ENCODE peak calls at places on chromosomes 3 and 15, in five cellular contexts. U is AG04450; F is cardiac muscle cell; V is CD4-positive, CD25-positive, alpha-beta regulatory T cell; J is bronchial epithelial cell. L is an unnamed sample.

GRCh38 chr15:80010131-80010673 is 39.2 kb upstream of the BCL2A1 start:
- DNase-seq in U (no peak), F (peak), V (no peak), J (peak), L (no peak)

GRCh38 chr3:98564282-98565005 is 29.0 kb downstream of the CPOX start:
- DNase-seq in U (no peak), F (no peak), V (peak), J (no peak), L (no peak)

GRCh38 chr3:191470543-191470942 is 9.6 kb downstream of the PYDC2 start:
- DNase-seq in U (no peak), F (peak), V (no peak), J (no peak), L (no peak)

GRCh38 chr3:73192036-73192738 is 130.7 kb downstream of the EBLN2 start:
- DNase-seq in U (no peak), F (no peak), V (no peak), J (no peak), L (peak)

GRCh38 chr3:56314842-56315241 is 153.4 kb downstream of the ERC2 start:
- DNase-seq in U (no peak), F (peak), V (no peak), J (peak), L (no peak)

GRCh38 chr15:80773122-80773551 is 6.0 kb upstream of the CEMIP start:
- DNase-seq in U (no peak), F (no peak), V (no peak), J (peak), L (peak)

GRCh38 chr3:134409041-134409440 is 34.8 kb upstream of the AMOTL2 start:
- DNase-seq in U (no peak), F (no peak), V (no peak), J (no peak), L (no peak)

GRCh38 chr3:139309880-139310279 is 33.9 kb upstream of the MRPS22 start:
- DNase-seq in U (no peak), F (peak), V (no peak), J (no peak), L (no peak)

GRCh38 chr3:57805674-57806073 is 49.6 kb downstream of the SLMAP start:
- DNase-seq in U (peak), F (peak), V (no peak), J (peak), L (no peak)

GRCh38 chr3:3603351-3603750 is 195.9 kb upstream of the LRRN1 start:
- DNase-seq in U (no peak), F (no peak), V (no peak), J (no peak), L (no peak)

GRCh38 chr3:117610156-117610555 is 900.6 kb downstream of the TUSC7 start:
- DNase-seq in U (no peak), F (no peak), V (no peak), J (no peak), L (no peak)

GRCh38 chr15:69034352-69034751 is 19.9 kb downstream of the NOX5 start:
- DNase-seq in U (peak), F (peak), V (no peak), J (peak), L (no peak)

GRCh38 chr3:177905895-177906511 is 630.2 kb upstream of the KCNMB2 start:
- DNase-seq in U (peak), F (peak), V (no peak), J (peak), L (no peak)

GRCh38 chr3:15645740-15646490 is 44.4 kb downstream of the BTD start:
- DNase-seq in U (no peak), F (peak), V (no peak), J (peak), L (no peak)
- H3K4me3 ChIP-seq in U (no peak), F (no peak), V (no peak), J (no peak), L (no peak)

GRCh38 chr15:77796046-77796729 is 163.5 kb upstream of the LINGO1 start:
- DNase-seq in U (no peak), F (no peak), V (no peak), J (no peak), L (no peak)
- H3K4me3 ChIP-seq in U (no peak), F (no peak), V (no peak), J (no peak), L (no peak)

GRCh38 chr3:129605593-129606521 is 619 bp downstream of the PLXND1 start:
- DNase-seq in U (no peak), F (peak), V (no peak), J (no peak), L (peak)

GRCh38 chr3:129606522-129607390 is at the start of gene PLXND1:
- DNase-seq in U (no peak), F (peak), V (peak), J (no peak), L (peak)

GRCh38 chr3:129604223-129604941 is 2.1 kb downstream of the PLXND1 start:
- DNase-seq in U (no peak), F (no peak), V (no peak), J (no peak), L (no peak)

GRCh38 chr3:129603561-129603942 is 2.9 kb downstream of the PLXND1 start:
- DNase-seq in U (no peak), F (no peak), V (no peak), J (no peak), L (no peak)

GRCh38 chr3:129604942-129605592 is 1.4 kb downstream of the PLXND1 start:
- DNase-seq in U (no peak), F (peak), V (no peak), J (no peak), L (no peak)
- H3K4me3 ChIP-seq in U (peak), F (peak), V (no peak), J (no peak), L (peak)

GRCh38 chr3:136929984-136930671 is 27.7 kb upstream of the IL20RB start:
- DNase-seq in U (no peak), F (peak), V (no peak), J (peak), L (no peak)
- H3K4me3 ChIP-seq in U (no peak), F (no peak), V (no peak), J (peak), L (no peak)

DNA sequence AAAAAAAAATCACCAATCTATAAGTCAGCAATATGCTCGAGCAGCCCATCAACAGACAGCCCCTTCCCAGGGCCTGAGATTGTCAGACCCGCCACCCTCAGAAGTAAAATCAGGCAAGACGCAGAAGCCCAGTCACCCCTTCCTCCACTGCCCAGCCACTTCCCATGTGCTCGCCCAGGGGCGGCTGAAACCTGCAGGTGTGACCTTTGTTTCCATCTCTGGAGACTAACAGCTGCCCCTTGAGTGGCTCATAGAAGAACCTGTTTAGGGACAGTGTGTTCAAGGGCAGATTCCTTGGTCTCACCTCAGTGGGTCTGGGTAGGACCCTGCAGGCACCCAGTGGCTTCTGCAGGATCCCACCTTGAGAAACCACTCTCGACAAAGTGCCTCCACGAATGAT is 105.6 kb downstream of the MYLK start:
- DNase-seq in U (no peak), F (no peak), V (no peak), J (no peak), L (no peak)
- H3K4me3 ChIP-seq in U (no peak), F (no peak), V (no peak), J (no peak), L (no peak)

GRCh38 chr15:74134387-74135027 is 4.1 kb downstream of the ISLR2 start:
- DNase-seq in U (no peak), F (no peak), V (no peak), J (peak), L (no peak)

GRCh38 chr15:74138642-74139041 is 8.3 kb downstream of the ISLR2 start:
- DNase-seq in U (no peak), F (no peak), V (no peak), J (no peak), L (no peak)

GRCh38 chr15:74137544-74137920 is 7.1 kb downstream of the ISLR2 start:
- DNase-seq in U (no peak), F (no peak), V (no peak), J (no peak), L (no peak)

GRCh38 chr15:74135041-74135565 is 4.7 kb downstream of the ISLR2 start:
- DNase-seq in U (no peak), F (no peak), V (no peak), J (no peak), L (no peak)

DNA sequence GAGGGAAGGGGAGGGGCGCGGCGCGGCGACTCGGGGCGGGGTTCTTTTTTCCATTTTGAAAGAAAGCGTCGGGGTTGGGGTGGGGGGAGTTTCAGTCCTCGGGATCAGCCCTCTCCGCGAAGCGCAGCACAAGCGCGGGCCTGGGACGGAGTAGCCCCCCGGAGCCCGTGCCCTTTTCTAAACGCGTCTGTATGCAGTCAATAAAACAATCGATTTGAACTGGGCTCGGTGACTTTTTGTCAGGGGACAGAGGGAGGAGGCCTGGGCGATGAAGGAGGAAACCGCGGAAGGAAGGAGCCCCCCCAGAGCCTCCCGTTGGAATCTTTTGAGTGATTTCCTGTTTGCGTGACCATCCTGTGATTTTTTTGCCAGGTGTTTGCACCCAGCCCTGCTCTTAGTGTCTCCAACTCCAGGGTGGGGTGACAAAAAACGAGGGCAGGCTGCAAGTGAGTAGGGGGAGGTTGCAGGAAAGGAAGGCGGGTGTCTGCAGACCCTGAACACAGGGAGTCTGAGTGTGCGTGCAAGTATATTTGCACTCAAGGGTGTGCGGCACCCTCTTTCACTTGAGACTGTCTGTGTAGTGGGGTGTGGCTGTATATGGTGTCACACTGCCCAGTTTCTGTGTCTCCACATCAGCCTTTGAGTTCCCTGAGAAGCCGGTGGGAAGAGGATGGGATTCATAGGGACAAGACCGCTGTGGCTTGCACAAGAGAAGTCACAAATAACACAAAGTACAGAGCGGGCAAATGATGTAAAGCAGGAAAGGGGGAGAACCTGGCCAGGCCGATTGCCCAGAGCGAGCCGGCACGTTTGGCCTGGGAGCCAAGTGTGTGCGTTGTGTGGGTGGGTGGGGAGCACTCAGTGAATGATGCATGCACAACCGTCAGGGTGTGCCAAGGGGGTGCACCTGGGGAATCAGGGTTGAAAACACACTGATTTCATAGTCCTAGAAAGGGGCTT is 6.5 kb downstream of the ISLR2 start:
- DNase-seq in U (no peak), F (peak), V (no peak), J (no peak), L (no peak)
- H3K4me3 ChIP-seq in U (no peak), F (peak), V (no peak), J (no peak), L (peak)

DNA sequence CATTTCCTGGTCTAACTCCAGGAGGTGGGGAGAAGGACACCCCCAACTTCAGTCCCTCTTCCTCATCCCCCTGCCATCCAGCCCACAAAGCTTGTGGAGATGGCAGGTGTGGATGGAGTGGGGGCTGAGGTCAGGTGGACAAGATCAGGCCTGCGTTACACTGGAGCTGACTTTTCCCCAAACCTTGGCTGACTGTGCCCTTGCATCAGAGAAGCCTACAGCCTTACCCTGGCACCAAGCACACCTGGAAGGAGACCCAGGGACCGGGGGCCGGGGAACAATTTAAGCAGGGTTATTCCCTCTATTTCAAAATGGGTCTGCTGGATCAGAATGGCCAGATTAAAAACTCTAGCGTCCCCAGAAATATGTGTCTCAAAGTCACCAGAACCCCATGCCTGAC is 14.4 kb downstream of the TNK2 start:
- DNase-seq in U (no peak), F (no peak), V (no peak), J (no peak), L (no peak)
- H3K4me3 ChIP-seq in U (no peak), F (no peak), V (no peak), J (no peak), L (no peak)

GRCh38 chr15:67556964-67557570 is 14.6 kb downstream of the MAP2K5 start:
- DNase-seq in U (no peak), F (no peak), V (no peak), J (no peak), L (no peak)
- H3K4me3 ChIP-seq in U (no peak), F (no peak), V (no peak), J (no peak), L (no peak)

GRCh38 chr15:49900836-49901235 is 218.2 kb downstream of the ATP8B4 start:
- DNase-seq in U (no peak), F (no peak), V (no peak), J (no peak), L (no peak)
- H3K4me3 ChIP-seq in U (no peak), F (no peak), V (no peak), J (no peak), L (no peak)

L was measured in WERI-Rb-1.